ENCODE peak calls at places on chromosomes 3 and 15, in six cellular contexts. One of them, this sample, is unnamed.
A peak's percentile ranks its signal among the peaks of the same experiment; 100 is the strongest.

GRCh38 chr15:25545889-25546288 is 107.1 kb upstream of the UBE3A start:
- DNase-seq in HFFc6: no peak
- DNase-seq in HT1080: no peak
- DNase-seq in nephron progenitor cell: no peak
- DNase-seq in NCI-H2081: no peak
- DNase-seq in neural crest cell: no peak
- DNase-seq in this sample: no peak

GRCh38 chr3:40104441-40104840 is 205.1 kb upstream of the EIF1B start:
- DNase-seq in neural crest cell: no peak
- DNase-seq in HT1080: no peak
- DNase-seq in NCI-H2081: no peak
- DNase-seq in HFFc6: no peak
- DNase-seq in nephron progenitor cell: no peak
- DNase-seq in this sample: no peak

GRCh38 chr3:192063570-192063969 is 602.6 kb downstream of the PYDC2 start:
- DNase-seq in neural crest cell: peak; percentile 4
- DNase-seq in NCI-H2081: no peak
- DNase-seq in nephron progenitor cell: no peak
- DNase-seq in HFFc6: peak; percentile 24
- DNase-seq in HT1080: no peak
- DNase-seq in this sample: peak; percentile 92

GRCh38 chr3:43436507-43437140 is 150.3 kb downstream of the SNRK start:
- DNase-seq in HFFc6: no peak
- DNase-seq in NCI-H2081: no peak
- DNase-seq in HT1080: no peak
- DNase-seq in nephron progenitor cell: no peak
- DNase-seq in neural crest cell: no peak
- DNase-seq in this sample: no peak

GRCh38 chr3:112097378-112097777 is 11.2 kb downstream of the C3orf52 start:
- DNase-seq in neural crest cell: no peak
- DNase-seq in HFFc6: peak; percentile 99
- DNase-seq in nephron progenitor cell: no peak
- DNase-seq in NCI-H2081: peak; percentile 34
- DNase-seq in HT1080: peak; percentile 100
- DNase-seq in this sample: peak; percentile 100

GRCh38 chr3:97278506-97278905 is 464.1 kb downstream of the EPHA6 start:
- DNase-seq in HFFc6: no peak
- DNase-seq in NCI-H2081: peak; percentile 40
- DNase-seq in nephron progenitor cell: no peak
- DNase-seq in HT1080: no peak
- DNase-seq in neural crest cell: no peak
- DNase-seq in this sample: no peak

GRCh38 chr3:122635789-122636188 is 44.9 kb upstream of the PARP14 start:
- DNase-seq in neural crest cell: no peak
- DNase-seq in HT1080: peak; percentile 37
- DNase-seq in NCI-H2081: no peak
- DNase-seq in HFFc6: peak; percentile 57
- DNase-seq in nephron progenitor cell: no peak
- DNase-seq in this sample: peak; percentile 55

GRCh38 chr3:14534379-14535191 is 5.6 kb downstream of the GRIP2 start:
- DNase-seq in neural crest cell: no peak
- DNase-seq in HT1080: no peak
- DNase-seq in nephron progenitor cell: no peak
- DNase-seq in HFFc6: no peak
- DNase-seq in NCI-H2081: peak; percentile 49
- DNase-seq in this sample: no peak

GRCh38 chr15:101266034-101266433 is 11.3 kb downstream of the SELENOS start:
- DNase-seq in neural crest cell: no peak
- DNase-seq in NCI-H2081: no peak
- DNase-seq in HT1080: no peak
- DNase-seq in HFFc6: no peak
- DNase-seq in nephron progenitor cell: no peak
- DNase-seq in this sample: no peak

GRCh38 chr3:148975277-148975676 is 16.1 kb upstream of the GYG1 start:
- DNase-seq in nephron progenitor cell: no peak
- DNase-seq in neural crest cell: no peak
- DNase-seq in HT1080: no peak
- DNase-seq in HFFc6: no peak
- DNase-seq in NCI-H2081: no peak
- DNase-seq in this sample: no peak

GRCh38 chr3:181076558-181076957 is 87.0 kb upstream of the DNAJC19 start:
- DNase-seq in NCI-H2081: no peak
- DNase-seq in HT1080: no peak
- DNase-seq in nephron progenitor cell: no peak
- DNase-seq in neural crest cell: no peak
- DNase-seq in HFFc6: no peak
- DNase-seq in this sample: no peak

GRCh38 chr3:10631224-10631623 is 125.8 kb upstream of the ATP2B2 start:
- DNase-seq in HFFc6: no peak
- DNase-seq in neural crest cell: no peak
- DNase-seq in HT1080: no peak
- DNase-seq in NCI-H2081: no peak
- DNase-seq in nephron progenitor cell: no peak
- DNase-seq in this sample: no peak

GRCh38 chr3:60246361-60246760 is 1004.9 kb downstream of the FHIT start:
- DNase-seq in neural crest cell: no peak
- DNase-seq in nephron progenitor cell: no peak
- DNase-seq in HT1080: no peak
- DNase-seq in NCI-H2081: peak; percentile 4
- DNase-seq in HFFc6: no peak
- DNase-seq in this sample: no peak